ENCODE peak calls at places on chromosome 13, in five cellular contexts. C is ovary, T is thoracic aorta, H is colonic mucosa, V is cardiac fibroblast. Q is an unnamed sample.

GRCh38 chr13:65926750-65927171 is 1303.4 kb downstream of the PCDH9 start:
- DNase-seq in C (no peak), T (no peak), H (peak; percentile 20), V (no peak), Q (no peak)

GRCh38 chr13:80055804-80056203 is 285.1 kb downstream of the SPRY2 start:
- DNase-seq in C (no peak), T (no peak), H (no peak), V (no peak), Q (peak; percentile 57)

GRCh38 chr13:43698743-43699142 is 88.0 kb downstream of the ENOX1 start:
- DNase-seq in C (no peak), T (no peak), H (no peak), V (peak; percentile 63), Q (peak; percentile 19)

GRCh38 chr13:70339738-70340137 is 231.5 kb upstream of the KLHL1 start:
- DNase-seq in C (no peak), T (no peak), H (peak; percentile 20), V (peak; percentile 0), Q (no peak)

GRCh38 chr13:34020388-34020787 is 202.4 kb downstream of the RFC3 start:
- DNase-seq in C (no peak), T (no peak), H (no peak), V (no peak), Q (no peak)

GRCh38 chr13:21917046-21918010 is 246.5 kb downstream of the FGF9 start:
- DNase-seq in C (no peak), T (no peak), H (no peak), V (no peak), Q (no peak)

GRCh38 chr13:109336730-109337129 is 449.7 kb downstream of the IRS2 start:
- DNase-seq in C (no peak), T (no peak), H (no peak), V (peak; percentile 90), Q (peak; percentile 5)

GRCh38 chr13:113112893-113113845 is 7.6 kb downstream of the F7 start:
- DNase-seq in C (no peak), T (no peak), H (no peak), V (no peak), Q (no peak)

GRCh38 chr13:98921015-98921414 is 56.8 kb downstream of the DOCK9 start:
- DNase-seq in C (no peak), T (no peak), H (no peak), V (no peak), Q (no peak)

GRCh38 chr13:113981201-113981605 is 7.3 kb upstream of the C13orf46 start:
- DNase-seq in C (no peak), T (peak; percentile 1), H (peak; percentile 90), V (no peak), Q (no peak)

GRCh38 chr13:75581874-75582640 is 32.5 kb downstream of the UCHL3 start:
- DNase-seq in C (no peak), T (no peak), H (no peak), V (no peak), Q (no peak)

GRCh38 chr13:94233401-94233800 is 246.1 kb downstream of the DCT start:
- DNase-seq in C (no peak), T (no peak), H (no peak), V (peak; percentile 98), Q (peak; percentile 78)

GRCh38 chr13:42064966-42065365 is 16.5 kb downstream of the DGKH start:
- DNase-seq in C (no peak), T (no peak), H (no peak), V (no peak), Q (no peak)

GRCh38 chr13:113358653-113359052 is 5.3 kb downstream of the GRTP1 start:
- DNase-seq in C (no peak), T (no peak), H (no peak), V (no peak), Q (no peak)

GRCh38 chr13:73018336-73018735 is 40.5 kb upstream of the KLF5 start:
- DNase-seq in C (no peak), T (no peak), H (no peak), V (peak; percentile 22), Q (no peak)

GRCh38 chr13:40410315-40410714 is 256.1 kb downstream of the FOXO1 start:
- DNase-seq in C (no peak), T (no peak), H (no peak), V (no peak), Q (no peak)

GRCh38 chr13:45219938-45220375 is 19.1 kb upstream of the KCTD4 start:
- DNase-seq in C (no peak), T (no peak), H (no peak), V (peak; percentile 87), Q (peak; percentile 30)

GRCh38 chr13:35699805-35700204 is 223.3 kb upstream of the MAB21L1 start:
- DNase-seq in C (peak; percentile 23), T (no peak), H (no peak), V (peak; percentile 37), Q (no peak)

GRCh38 chr13:48580185-48580803 is 47.4 kb upstream of the RCBTB2 start:
- DNase-seq in C (peak; percentile 66), T (peak; percentile 45), H (peak; percentile 90), V (peak; percentile 79), Q (peak; percentile 51)

GRCh38 chr13:20401586-20401957 is 124.1 kb downstream of the CRYL1 start:
- DNase-seq in C (no peak), T (no peak), H (no peak), V (no peak), Q (no peak)

GRCh38 chr13:109154546-109154945 is 525.1 kb downstream of the MYO16 start:
- DNase-seq in C (no peak), T (no peak), H (no peak), V (peak; percentile 52), Q (no peak)

GRCh38 chr13:23731709-23732108 is 157.5 kb downstream of the MIPEP start:
- DNase-seq in C (no peak), T (no peak), H (no peak), V (peak; percentile 28), Q (no peak)

GRCh38 chr13:33033361-33033812 is 17.2 kb downstream of the KL start:
- DNase-seq in C (no peak), T (no peak), H (no peak), V (no peak), Q (no peak)

GRCh38 chr13:75312884-75313520 is 169.0 kb downstream of the TBC1D4 start:
- DNase-seq in C (no peak), T (no peak), H (peak; percentile 18), V (no peak), Q (no peak)

GRCh38 chr13:96025283-96025682 is 27.9 kb downstream of the UGGT2 start:
- DNase-seq in C (no peak), T (no peak), H (no peak), V (peak; percentile 24), Q (no peak)

GRCh38 chr13:34076943-34077703 is 259.2 kb downstream of the RFC3 start:
- DNase-seq in C (no peak), T (no peak), H (no peak), V (peak; percentile 58), Q (peak; percentile 33)

GRCh38 chr13:44932850-44933251 is 56.4 kb downstream of the NUFIP1 start:
- DNase-seq in C (no peak), T (no peak), H (no peak), V (peak; percentile 89), Q (no peak)

GRCh38 chr13:105471683-105472082 is 1063.8 kb downstream of the EFNB2 start:
- DNase-seq in C (no peak), T (no peak), H (no peak), V (peak; percentile 46), Q (no peak)

GRCh38 chr13:29953542-29953941 is 103.1 kb upstream of the UBL3 start:
- DNase-seq in C (no peak), T (no peak), H (no peak), V (no peak), Q (no peak)

GRCh38 chr13:110106726-110107125 is 200.2 kb downstream of the COL4A1 start:
- DNase-seq in C (no peak), T (no peak), H (no peak), V (no peak), Q (no peak)

Q was measured in COLO829.